ENCODE peak calls at places on chromosomes 6 and 20, in seven cellular contexts. O is GM23338, E is aorta, Q is astrocyte, P is body of pancreas, S is dorsolateral prefrontal cortex, R is OCI-LY7. A is an unnamed sample.

GRCh38 chr6:111377558-111378120 is 105.4 kb downstream of the REV3L start:
- DNase-seq in O (no peak), E (no peak), Q (peak; percentile 19), P (no peak), S (no peak), R (no peak), A (no peak)

GRCh38 chr6:169859401-169859977 is 108.1 kb downstream of the ERMARD start:
- DNase-seq in O (no peak), E (no peak), Q (no peak), P (no peak), S (no peak), R (no peak), A (no peak)

GRCh38 chr6:148747145-148747492 is 289 bp downstream of the UST start:
- DNase-seq in O (peak; percentile 49), E (peak; percentile 76), Q (peak; percentile 19), P (peak; percentile 64), S (peak; percentile 14), R (no peak), A (peak; percentile 50)

GRCh38 chr6:111685058-111685457 is 79.4 kb upstream of the TRAF3IP2 start:
- DNase-seq in O (no peak), E (no peak), Q (no peak), P (no peak), S (no peak), R (no peak), A (no peak)

GRCh38 chr6:157012355-157012754 is 235.2 kb downstream of the ARID1B start:
- DNase-seq in O (no peak), E (no peak), Q (no peak), P (no peak), S (no peak), R (no peak), A (no peak)

GRCh38 chr20:14446446-14446845 is 109.0 kb upstream of the FLRT3 start:
- DNase-seq in O (no peak), E (no peak), Q (no peak), P (no peak), S (no peak), R (no peak), A (no peak)

GRCh38 chr6:118704911-118705310 is 53.5 kb upstream of the CEP85L start:
- DNase-seq in O (peak; percentile 30), E (no peak), Q (no peak), P (no peak), S (no peak), R (no peak), A (no peak)

GRCh38 chr6:7172605-7173185 is 64.9 kb downstream of the RREB1 start:
- DNase-seq in O (no peak), E (no peak), Q (peak; percentile 74), P (peak; percentile 65), S (no peak), R (no peak), A (no peak)

GRCh38 chr20:37343212-37343993 is 2.5 kb upstream of the SRC start:
- DNase-seq in O (no peak), E (no peak), Q (no peak), P (peak; percentile 64), S (no peak), R (no peak), A (no peak)

GRCh38 chr6:119325559-119326240 is 23.9 kb downstream of the MAN1A1 start:
- DNase-seq in O (no peak), E (no peak), Q (no peak), P (no peak), S (no peak), R (no peak), A (no peak)

GRCh38 chr20:60036346-60037119 is 78.3 kb downstream of the CDH26 start:
- DNase-seq in O (no peak), E (no peak), Q (no peak), P (no peak), S (no peak), R (no peak), A (no peak)

GRCh38 chr20:20520776-20521175 is 152.9 kb downstream of the INSM1 start:
- DNase-seq in O (no peak), E (no peak), Q (peak; percentile 65), P (no peak), S (no peak), R (no peak), A (no peak)

GRCh38 chr20:9389321-9389720 is 125.1 kb upstream of the LAMP5 start:
- DNase-seq in O (no peak), E (no peak), Q (no peak), P (no peak), S (no peak), R (no peak), A (no peak)

GRCh38 chr6:25866011-25866410 is 8.0 kb downstream of the SLC17A3 start:
- DNase-seq in O (no peak), E (no peak), Q (no peak), P (no peak), S (no peak), R (no peak), A (no peak)

GRCh38 chr6:116887168-116887567 is 10.1 kb downstream of the RFX6 start:
- DNase-seq in O (no peak), E (no peak), Q (no peak), P (no peak), S (no peak), R (no peak), A (no peak)

GRCh38 chr6:53294095-53294494 is 54.7 kb downstream of the ELOVL5 start:
- DNase-seq in O (peak; percentile 78), E (no peak), Q (no peak), P (no peak), S (no peak), R (peak; percentile 54), A (no peak)

GRCh38 chr6:74715362-74716068 is 490.3 kb downstream of the COL12A1 start:
- DNase-seq in O (no peak), E (no peak), Q (peak; percentile 41), P (no peak), S (no peak), R (no peak), A (no peak)

GRCh38 chr20:58755062-58755697 is 62.6 kb downstream of the NPEPL1 start:
- DNase-seq in O (no peak), E (no peak), Q (no peak), P (no peak), S (no peak), R (no peak), A (no peak)

GRCh38 chr20:61922411-61922810 is 143.3 kb downstream of the TAF4 start:
- DNase-seq in O (no peak), E (no peak), Q (no peak), P (no peak), S (no peak), R (peak; percentile 15), A (no peak)

GRCh38 chr6:167907837-167908681 is 81.3 kb downstream of the AFDN start:
- DNase-seq in O (peak; percentile 22), E (no peak), Q (peak; percentile 14), P (no peak), S (no peak), R (peak; percentile 5), A (no peak)

GRCh38 chr6:68054776-68055175 is 580.3 kb upstream of the ADGRB3 start:
- DNase-seq in O (no peak), E (no peak), Q (peak; percentile 39), P (no peak), S (no peak), R (no peak), A (no peak)

GRCh38 chr6:11714116-11714797 is 64.3 kb downstream of the ADTRP start:
- DNase-seq in O (no peak), E (no peak), Q (no peak), P (no peak), S (no peak), R (no peak), A (no peak)

GRCh38 chr6:136210450-136211165 is 39.5 kb downstream of the MTFR2 start:
- DNase-seq in O (no peak), E (no peak), Q (no peak), P (no peak), S (no peak), R (no peak), A (no peak)

GRCh38 chr20:57698191-57698866 is 11.5 kb downstream of the PMEPA1 start:
- DNase-seq in O (no peak), E (no peak), Q (peak; percentile 99), P (no peak), S (no peak), R (no peak), A (no peak)

GRCh38 chr20:46894579-46894958 is at the start of gene EYA2:
- DNase-seq in O (peak; percentile 59), E (peak; percentile 47), Q (no peak), P (no peak), S (no peak), R (no peak), A (no peak)
- H3K27ac ChIP-seq in O (no peak within 1 kb of the TSS), E (no peak within 1 kb of the TSS), Q (no peak within 1 kb of the TSS), P (no peak within 1 kb of the TSS), S (no peak within 1 kb of the TSS), R (no peak within 1 kb of the TSS), A (no peak within 1 kb of the TSS)

GRCh38 chr20:4451487-4451886 is 270.2 kb upstream of the PRND start:
- DNase-seq in O (no peak), E (no peak), Q (no peak), P (no peak), S (no peak), R (no peak), A (no peak)
- H3K27ac ChIP-seq in O (no peak overlapping the region), E (peak overlapping the region; percentile 51), Q (no peak overlapping the region), P (no peak overlapping the region), S (no peak overlapping the region), R (no peak overlapping the region), A (no peak overlapping the region)

GRCh38 chr6:147633191-147633590 is 124.7 kb downstream of the SAMD5 start:
- DNase-seq in O (no peak), E (no peak), Q (no peak), P (no peak), S (no peak), R (no peak), A (no peak)
- H3K27ac ChIP-seq in O (no peak overlapping the region), E (no peak overlapping the region), Q (no peak overlapping the region), P (no peak overlapping the region), S (no peak overlapping the region), R (no peak overlapping the region), A (no peak overlapping the region)

GRCh38 chr20:24961384-24962181 is 12.5 kb downstream of the CST7 start:
- DNase-seq in O (no peak), E (no peak), Q (no peak), P (no peak), S (no peak), R (no peak), A (no peak)
- H3K27ac ChIP-seq in O (no peak overlapping the region), E (no peak overlapping the region), Q (no peak overlapping the region), P (no peak overlapping the region), S (no peak overlapping the region), R (no peak overlapping the region), A (no peak overlapping the region)